ENCODE peak calls at places on chromosomes 3 and 15, in five cellular contexts. T, G, M, K and L are unnamed samples.

GRCh38 chr3:87225659-87226058 is 1.4 kb upstream of the CHMP2B start:
- DNase-seq in T (no peak), G (no peak), M (no peak), K (no peak), L (no peak)

GRCh38 chr3:85725809-85726208 is 767.0 kb downstream of the CADM2 start:
- DNase-seq in T (no peak), G (no peak), M (no peak), K (peak), L (no peak)

GRCh38 chr3:15989419-15989818 is 185.1 kb upstream of the GALNT15 start:
- DNase-seq in T (no peak), G (no peak), M (no peak), K (no peak), L (no peak)

GRCh38 chr15:75327005-75327404 is 8.9 kb upstream of the COMMD4 start:
- DNase-seq in T (no peak), G (no peak), M (no peak), K (no peak), L (no peak)

GRCh38 chr3:126355777-126356372 is 1.3 kb downstream of the KLF15 start:
- DNase-seq in T (peak), G (peak), M (peak), K (peak), L (peak)

GRCh38 chr15:75648156-75649000 is 666 bp downstream of the SNX33 start:
- DNase-seq in T (peak), G (peak), M (peak), K (peak), L (no peak)

GRCh38 chr3:26963356-26963742 is 340.8 kb downstream of the LRRC3B start:
- DNase-seq in T (no peak), G (no peak), M (no peak), K (peak), L (no peak)

GRCh38 chr3:108623504-108623903 is 34.0 kb downstream of the DZIP3 start:
- DNase-seq in T (no peak), G (no peak), M (no peak), K (no peak), L (no peak)

GRCh38 chr3:62558549-62559112 is 185.3 kb upstream of the FEZF2 start:
- DNase-seq in T (no peak), G (no peak), M (no peak), K (peak), L (no peak)
- TF ChIP-seq CTCF in T (no peak), G (peak), M (peak), K (peak), L (no peak)

GRCh38 chr3:48433472-48434118 is 3.7 kb upstream of the PLXNB1 start:
- DNase-seq in T (peak), G (no peak), M (no peak), K (peak), L (no peak)
- H3K27ac ChIP-seq in T (no peak), G (peak), M (no peak), K (peak), L (peak)

GRCh38 chr15:78811825-78812183 is 540 bp upstream of the ADAMTS7 start:
- DNase-seq in T (peak), G (peak), M (no peak), K (no peak), L (no peak)
- TF ChIP-seq CTCF in T (no peak), G (no peak), M (no peak), K (no peak), L (no peak)

GRCh38 chr15:57495554-57496235 is 96.0 kb upstream of the MYZAP start:
- DNase-seq in T (no peak), G (no peak), M (no peak), K (no peak), L (no peak)
- H3K27ac ChIP-seq in T (no peak), G (no peak), M (peak), K (peak), L (no peak)

GRCh38 chr3:157534725-157535161 is 31.5 kb upstream of the VEPH1 start:
- DNase-seq in T (no peak), G (no peak), M (no peak), K (no peak), L (no peak)
- TF ChIP-seq CTCF in T (no peak), G (no peak), M (no peak), K (no peak), L (no peak)

GRCh38 chr3:94587291-94587690 is 524.4 kb downstream of the NSUN3 start:
- DNase-seq in T (no peak), G (no peak), M (no peak), K (no peak), L (no peak)
- H3K27ac ChIP-seq in T (no peak), G (no peak), M (no peak), K (no peak), L (no peak)

DNA sequence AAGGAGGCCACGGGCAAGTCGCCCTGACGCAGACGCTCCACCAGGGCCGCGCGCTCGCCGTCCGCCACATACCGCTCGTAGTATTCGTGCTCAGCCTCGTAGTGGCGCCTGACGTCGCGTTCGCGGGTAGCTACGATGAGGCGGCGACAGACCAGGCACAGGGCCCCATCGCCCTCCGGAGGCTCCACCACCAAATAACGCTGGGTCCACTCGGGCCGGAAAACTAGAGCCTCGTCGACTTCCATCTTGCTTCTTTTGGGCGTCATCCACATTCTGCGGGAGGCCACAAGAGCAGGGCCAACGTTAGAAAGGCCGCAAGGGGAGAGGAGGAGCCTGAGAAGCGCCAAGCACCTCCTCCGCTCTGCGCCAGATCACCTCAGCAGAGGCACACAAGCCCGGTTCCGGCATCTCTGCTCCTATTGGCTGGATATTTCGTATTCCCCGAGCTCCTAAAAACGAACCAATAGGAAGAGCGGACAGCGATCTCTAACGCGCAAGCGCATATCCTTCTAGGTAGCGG is at the start of gene EPM2AIP1:
- DNase-seq in T (no peak), G (peak), M (peak), K (no peak), L (peak)
- TF ChIP-seq CTCF in T (no peak), G (peak), M (peak), K (peak), L (no peak)

DNA sequence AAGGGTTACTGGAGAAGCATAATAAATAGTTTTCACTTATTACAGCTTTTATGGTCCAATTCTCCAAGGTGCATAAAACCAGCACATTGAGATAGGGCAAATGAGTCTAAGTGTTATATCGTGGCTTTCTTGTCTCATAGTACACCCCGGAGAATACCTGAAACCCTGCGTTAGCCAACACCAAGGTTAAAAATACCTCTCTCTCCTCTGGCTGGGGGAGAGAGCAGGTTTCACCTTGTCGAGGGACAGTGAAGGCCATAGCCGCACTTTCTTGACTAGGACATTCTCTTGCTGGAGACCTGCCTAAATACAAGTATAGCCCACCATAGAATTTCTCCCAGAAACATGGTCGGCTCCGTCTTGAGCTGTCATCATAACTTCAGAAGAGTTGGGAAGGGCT is 51.4 kb upstream of the ATOSA start:
- DNase-seq in T (no peak), G (no peak), M (no peak), K (no peak), L (no peak)
- H3K27ac ChIP-seq in T (no peak), G (no peak), M (no peak), K (no peak), L (no peak)